ENCODE peak calls at places on chromosome 18, in ten cellular contexts. One of them, this sample, is unnamed.

GRCh38 chr18:69216390-69216789 is 184.3 kb upstream of the DOK6 start:
- DNase-seq in esophagus squamous epithelium: no peak
- DNase-seq in effector CD8-positive, alpha-beta T cell: no peak
- DNase-seq in B cell: no peak
- DNase-seq in SK-N-SH: no peak
- DNase-seq in ELR: no peak
- DNase-seq in AG04450: no peak
- DNase-seq in activated naive CD8-positive, alpha-beta T cell treated with anti-CD3 and anti-CD28 coated beads for 36 hours: no peak
- DNase-seq in activated CD8-positive, alpha-beta T cell treated with anti-CD3 and anti-CD28 coated beads for 36 hours: no peak
- DNase-seq in brain microvascular endothelial cell: no peak
- DNase-seq in this sample: no peak

GRCh38 chr18:59787998-59788875 is 91.0 kb upstream of the CCBE1 start:
- DNase-seq in activated naive CD8-positive, alpha-beta T cell treated with anti-CD3 and anti-CD28 coated beads for 36 hours: no peak
- DNase-seq in AG04450: no peak
- DNase-seq in effector CD8-positive, alpha-beta T cell: no peak
- DNase-seq in esophagus squamous epithelium: no peak
- DNase-seq in SK-N-SH: no peak
- DNase-seq in B cell: no peak
- DNase-seq in ELR: peak
- DNase-seq in activated CD8-positive, alpha-beta T cell treated with anti-CD3 and anti-CD28 coated beads for 36 hours: no peak
- DNase-seq in brain microvascular endothelial cell: peak
- DNase-seq in this sample: peak

GRCh38 chr18:48919547-48919946 is 31.2 kb downstream of the SMAD7 start:
- DNase-seq in activated naive CD8-positive, alpha-beta T cell treated with anti-CD3 and anti-CD28 coated beads for 36 hours: no peak
- DNase-seq in SK-N-SH: no peak
- DNase-seq in AG04450: no peak
- DNase-seq in brain microvascular endothelial cell: no peak
- DNase-seq in ELR: no peak
- DNase-seq in activated CD8-positive, alpha-beta T cell treated with anti-CD3 and anti-CD28 coated beads for 36 hours: no peak
- DNase-seq in effector CD8-positive, alpha-beta T cell: no peak
- DNase-seq in esophagus squamous epithelium: no peak
- DNase-seq in B cell: no peak
- DNase-seq in this sample: no peak

GRCh38 chr18:58862851-58863538 is 1.7 kb upstream of the ZNF532 start:
- DNase-seq in activated naive CD8-positive, alpha-beta T cell treated with anti-CD3 and anti-CD28 coated beads for 36 hours: no peak
- DNase-seq in ELR: peak
- DNase-seq in SK-N-SH: peak
- DNase-seq in esophagus squamous epithelium: no peak
- DNase-seq in AG04450: no peak
- DNase-seq in effector CD8-positive, alpha-beta T cell: no peak
- DNase-seq in B cell: peak
- DNase-seq in brain microvascular endothelial cell: no peak
- DNase-seq in activated CD8-positive, alpha-beta T cell treated with anti-CD3 and anti-CD28 coated beads for 36 hours: peak
- DNase-seq in this sample: peak

GRCh38 chr18:7844017-7844416 is 276.9 kb downstream of the PTPRM start:
- DNase-seq in effector CD8-positive, alpha-beta T cell: no peak
- DNase-seq in SK-N-SH: no peak
- DNase-seq in esophagus squamous epithelium: no peak
- DNase-seq in B cell: no peak
- DNase-seq in brain microvascular endothelial cell: no peak
- DNase-seq in activated naive CD8-positive, alpha-beta T cell treated with anti-CD3 and anti-CD28 coated beads for 36 hours: no peak
- DNase-seq in activated CD8-positive, alpha-beta T cell treated with anti-CD3 and anti-CD28 coated beads for 36 hours: no peak
- DNase-seq in AG04450: no peak
- DNase-seq in ELR: peak
- DNase-seq in this sample: no peak

GRCh38 chr18:12008181-12008767 is 27.0 kb downstream of the IMPA2 start:
- DNase-seq in effector CD8-positive, alpha-beta T cell: no peak
- DNase-seq in esophagus squamous epithelium: no peak
- DNase-seq in B cell: no peak
- DNase-seq in activated naive CD8-positive, alpha-beta T cell treated with anti-CD3 and anti-CD28 coated beads for 36 hours: no peak
- DNase-seq in AG04450: no peak
- DNase-seq in ELR: no peak
- DNase-seq in activated CD8-positive, alpha-beta T cell treated with anti-CD3 and anti-CD28 coated beads for 36 hours: no peak
- DNase-seq in brain microvascular endothelial cell: no peak
- DNase-seq in SK-N-SH: no peak
- DNase-seq in this sample: no peak

GRCh38 chr18:23301971-23302370 is 151.1 kb upstream of the RIOK3 start:
- DNase-seq in AG04450: no peak
- DNase-seq in brain microvascular endothelial cell: no peak
- DNase-seq in SK-N-SH: no peak
- DNase-seq in activated naive CD8-positive, alpha-beta T cell treated with anti-CD3 and anti-CD28 coated beads for 36 hours: no peak
- DNase-seq in esophagus squamous epithelium: no peak
- DNase-seq in B cell: no peak
- DNase-seq in ELR: no peak
- DNase-seq in activated CD8-positive, alpha-beta T cell treated with anti-CD3 and anti-CD28 coated beads for 36 hours: no peak
- DNase-seq in effector CD8-positive, alpha-beta T cell: no peak
- DNase-seq in this sample: no peak

GRCh38 chr18:6811816-6812215 is 82.3 kb downstream of the ARHGAP28 start:
- DNase-seq in activated CD8-positive, alpha-beta T cell treated with anti-CD3 and anti-CD28 coated beads for 36 hours: no peak
- DNase-seq in ELR: no peak
- DNase-seq in esophagus squamous epithelium: no peak
- DNase-seq in B cell: no peak
- DNase-seq in SK-N-SH: no peak
- DNase-seq in effector CD8-positive, alpha-beta T cell: no peak
- DNase-seq in activated naive CD8-positive, alpha-beta T cell treated with anti-CD3 and anti-CD28 coated beads for 36 hours: no peak
- DNase-seq in brain microvascular endothelial cell: peak
- DNase-seq in AG04450: no peak
- DNase-seq in this sample: no peak

GRCh38 chr18:7038330-7038846 is 79.2 kb downstream of the LAMA1 start:
- DNase-seq in ELR: peak
- DNase-seq in B cell: no peak
- DNase-seq in brain microvascular endothelial cell: peak
- DNase-seq in AG04450: peak
- DNase-seq in activated CD8-positive, alpha-beta T cell treated with anti-CD3 and anti-CD28 coated beads for 36 hours: peak
- DNase-seq in esophagus squamous epithelium: no peak
- DNase-seq in activated naive CD8-positive, alpha-beta T cell treated with anti-CD3 and anti-CD28 coated beads for 36 hours: peak
- DNase-seq in SK-N-SH: peak
- DNase-seq in effector CD8-positive, alpha-beta T cell: no peak
- DNase-seq in this sample: peak

GRCh38 chr18:79933765-79934164 is 17.7 kb downstream of the SLC66A2 start:
- DNase-seq in esophagus squamous epithelium: no peak
- DNase-seq in ELR: peak
- DNase-seq in effector CD8-positive, alpha-beta T cell: no peak
- DNase-seq in B cell: no peak
- DNase-seq in activated naive CD8-positive, alpha-beta T cell treated with anti-CD3 and anti-CD28 coated beads for 36 hours: no peak
- DNase-seq in AG04450: no peak
- DNase-seq in activated CD8-positive, alpha-beta T cell treated with anti-CD3 and anti-CD28 coated beads for 36 hours: no peak
- DNase-seq in SK-N-SH: no peak
- DNase-seq in brain microvascular endothelial cell: peak
- DNase-seq in this sample: no peak

GRCh38 chr18:36719630-36720029 is 109.2 kb downstream of the TPGS2 start:
- DNase-seq in brain microvascular endothelial cell: no peak
- DNase-seq in activated naive CD8-positive, alpha-beta T cell treated with anti-CD3 and anti-CD28 coated beads for 36 hours: no peak
- DNase-seq in ELR: no peak
- DNase-seq in esophagus squamous epithelium: no peak
- DNase-seq in B cell: no peak
- DNase-seq in AG04450: no peak
- DNase-seq in SK-N-SH: no peak
- DNase-seq in activated CD8-positive, alpha-beta T cell treated with anti-CD3 and anti-CD28 coated beads for 36 hours: no peak
- DNase-seq in effector CD8-positive, alpha-beta T cell: no peak
- DNase-seq in this sample: no peak

GRCh38 chr18:9191658-9192256 is 55.2 kb downstream of the ANKRD12 start:
- DNase-seq in ELR: no peak
- DNase-seq in brain microvascular endothelial cell: no peak
- DNase-seq in effector CD8-positive, alpha-beta T cell: no peak
- DNase-seq in SK-N-SH: no peak
- DNase-seq in activated naive CD8-positive, alpha-beta T cell treated with anti-CD3 and anti-CD28 coated beads for 36 hours: no peak
- DNase-seq in B cell: no peak
- DNase-seq in esophagus squamous epithelium: no peak
- DNase-seq in AG04450: no peak
- DNase-seq in activated CD8-positive, alpha-beta T cell treated with anti-CD3 and anti-CD28 coated beads for 36 hours: no peak
- DNase-seq in this sample: no peak

GRCh38 chr18:45275367-45276113 is 339.7 kb upstream of the SLC14A2 start:
- DNase-seq in activated naive CD8-positive, alpha-beta T cell treated with anti-CD3 and anti-CD28 coated beads for 36 hours: no peak
- DNase-seq in SK-N-SH: no peak
- DNase-seq in brain microvascular endothelial cell: peak
- DNase-seq in AG04450: no peak
- DNase-seq in activated CD8-positive, alpha-beta T cell treated with anti-CD3 and anti-CD28 coated beads for 36 hours: no peak
- DNase-seq in B cell: no peak
- DNase-seq in effector CD8-positive, alpha-beta T cell: no peak
- DNase-seq in esophagus squamous epithelium: no peak
- DNase-seq in ELR: peak
- DNase-seq in this sample: no peak

GRCh38 chr18:61841709-61842108 is 51.1 kb downstream of the RNF152 start:
- DNase-seq in activated CD8-positive, alpha-beta T cell treated with anti-CD3 and anti-CD28 coated beads for 36 hours: no peak
- DNase-seq in esophagus squamous epithelium: no peak
- DNase-seq in effector CD8-positive, alpha-beta T cell: no peak
- DNase-seq in AG04450: no peak
- DNase-seq in B cell: no peak
- DNase-seq in SK-N-SH: no peak
- DNase-seq in brain microvascular endothelial cell: no peak
- DNase-seq in ELR: no peak
- DNase-seq in activated naive CD8-positive, alpha-beta T cell treated with anti-CD3 and anti-CD28 coated beads for 36 hours: no peak
- DNase-seq in this sample: no peak

GRCh38 chr18:12092398-12093229 is 1.0 kb upstream of the ANKRD62 start:
- DNase-seq in AG04450: no peak
- DNase-seq in brain microvascular endothelial cell: no peak
- DNase-seq in activated CD8-positive, alpha-beta T cell treated with anti-CD3 and anti-CD28 coated beads for 36 hours: no peak
- DNase-seq in activated naive CD8-positive, alpha-beta T cell treated with anti-CD3 and anti-CD28 coated beads for 36 hours: no peak
- DNase-seq in ELR: peak
- DNase-seq in esophagus squamous epithelium: no peak
- DNase-seq in SK-N-SH: peak
- DNase-seq in effector CD8-positive, alpha-beta T cell: no peak
- DNase-seq in B cell: no peak
- DNase-seq in this sample: peak

GRCh38 chr18:58268849-58269248 is 224.8 kb downstream of the NEDD4L start:
- DNase-seq in effector CD8-positive, alpha-beta T cell: no peak
- DNase-seq in activated CD8-positive, alpha-beta T cell treated with anti-CD3 and anti-CD28 coated beads for 36 hours: no peak
- DNase-seq in AG04450: no peak
- DNase-seq in ELR: peak
- DNase-seq in activated naive CD8-positive, alpha-beta T cell treated with anti-CD3 and anti-CD28 coated beads for 36 hours: no peak
- DNase-seq in brain microvascular endothelial cell: peak
- DNase-seq in B cell: no peak
- DNase-seq in esophagus squamous epithelium: no peak
- DNase-seq in SK-N-SH: no peak
- DNase-seq in this sample: peak

GRCh38 chr18:33579147-33579867 is 1.3 kb downstream of the ASXL3 start:
- DNase-seq in B cell: no peak
- DNase-seq in SK-N-SH: no peak
- DNase-seq in brain microvascular endothelial cell: no peak
- DNase-seq in esophagus squamous epithelium: no peak
- DNase-seq in activated CD8-positive, alpha-beta T cell treated with anti-CD3 and anti-CD28 coated beads for 36 hours: peak
- DNase-seq in AG04450: no peak
- DNase-seq in effector CD8-positive, alpha-beta T cell: no peak
- DNase-seq in ELR: no peak
- DNase-seq in activated naive CD8-positive, alpha-beta T cell treated with anti-CD3 and anti-CD28 coated beads for 36 hours: no peak
- DNase-seq in this sample: no peak

GRCh38 chr18:78980777-78981651 is 1.4 kb downstream of the SALL3 start:
- DNase-seq in activated naive CD8-positive, alpha-beta T cell treated with anti-CD3 and anti-CD28 coated beads for 36 hours: no peak
- DNase-seq in ELR: no peak
- DNase-seq in esophagus squamous epithelium: no peak
- DNase-seq in effector CD8-positive, alpha-beta T cell: no peak
- DNase-seq in SK-N-SH: no peak
- DNase-seq in AG04450: no peak
- DNase-seq in B cell: no peak
- DNase-seq in activated CD8-positive, alpha-beta T cell treated with anti-CD3 and anti-CD28 coated beads for 36 hours: no peak
- DNase-seq in brain microvascular endothelial cell: no peak
- DNase-seq in this sample: peak

GRCh38 chr18:36711813-36712444 is 116.9 kb downstream of the TPGS2 start:
- DNase-seq in B cell: no peak
- DNase-seq in ELR: peak
- DNase-seq in esophagus squamous epithelium: no peak
- DNase-seq in SK-N-SH: no peak
- DNase-seq in brain microvascular endothelial cell: peak
- DNase-seq in activated naive CD8-positive, alpha-beta T cell treated with anti-CD3 and anti-CD28 coated beads for 36 hours: no peak
- DNase-seq in AG04450: peak
- DNase-seq in effector CD8-positive, alpha-beta T cell: no peak
- DNase-seq in activated CD8-positive, alpha-beta T cell treated with anti-CD3 and anti-CD28 coated beads for 36 hours: no peak
- DNase-seq in this sample: peak

This sample was measured in Daoy.